ENCODE peak calls at places on chromosomes 7 and 10, in seven cellular contexts. M is stimulated activated CD4-positive, alpha-beta T cell treated with anti-CD3 and anti-CD28 coated beads, Interleukin-1b, Interleukin-23, amount 100 ng/mL, for 24 hours; F is cerebellum; L is H54; T is PC-9; O is kidney tubule cell; K is SW480. W is an unnamed sample.

GRCh38 chr7:150367677-150368097 is 935 bp upstream of the REPIN1 start:
- DNase-seq in M (no peak), F (peak; percentile 88), L (no peak), T (no peak), O (no peak), K (peak; percentile 95), W (no peak)

GRCh38 chr10:70991140-70992124 is 103.1 kb upstream of the PCBD1 start:
- DNase-seq in M (no peak), F (no peak), L (no peak), T (no peak), O (no peak), K (no peak), W (no peak)

GRCh38 chr7:17105701-17106100 is 192.8 kb upstream of the AHR start:
- DNase-seq in M (no peak), F (no peak), L (no peak), T (no peak), O (no peak), K (no peak), W (no peak)

GRCh38 chr10:28913850-28914249 is 236.5 kb downstream of the BAMBI start:
- DNase-seq in M (no peak), F (no peak), L (no peak), T (no peak), O (peak; percentile 96), K (peak; percentile 97), W (no peak)

GRCh38 chr10:13439771-13440708 is 88.8 kb downstream of the BEND7 start:
- DNase-seq in M (peak; percentile 23), F (peak; percentile 55), L (peak; percentile 70), T (no peak), O (peak; percentile 52), K (peak; percentile 46), W (peak; percentile 61)

GRCh38 chr7:55887786-55888185 is 530 bp downstream of the ZNF713 start:
- DNase-seq in M (no peak), F (peak; percentile 52), L (peak; percentile 65), T (no peak), O (peak; percentile 9), K (peak; percentile 53), W (peak; percentile 37)

GRCh38 chr7:2643386-2644229 is 11.8 kb downstream of the TTYH3 start:
- DNase-seq in M (no peak), F (no peak), L (no peak), T (no peak), O (no peak), K (no peak), W (no peak)

GRCh38 chr7:37713613-37714012 is 30.0 kb downstream of the GPR141 start:
- DNase-seq in M (no peak), F (no peak), L (no peak), T (no peak), O (no peak), K (no peak), W (no peak)

GRCh38 chr10:133403359-133403758 is 9.4 kb downstream of the MTG1 start:
- DNase-seq in M (no peak), F (no peak), L (no peak), T (no peak), O (peak; percentile 56), K (no peak), W (no peak)

W was measured in NCI-H1105.